ENCODE peak calls at places on chromosomes 1 and 21, in seven cellular contexts. One of them, this sample, is unnamed.

GRCh38 chr21:37237764-37238163 is 29.4 kb downstream of the VPS26C start:
- DNase-seq in thyroid gland: no peak
- DNase-seq in heart right ventricle: no peak
- DNase-seq in pancreas: no peak
- DNase-seq in tibial artery: no peak
- DNase-seq in HFF-Myc: no peak
- DNase-seq in HL-60: no peak
- DNase-seq in this sample: no peak

GRCh38 chr1:155174334-155175280 is 958 bp downstream of the TRIM46 start:
- DNase-seq in thyroid gland: no peak
- DNase-seq in tibial artery: no peak
- DNase-seq in HL-60: no peak
- DNase-seq in heart right ventricle: peak; percentile 3
- DNase-seq in pancreas: no peak
- DNase-seq in HFF-Myc: no peak
- DNase-seq in this sample: peak; percentile 30

GRCh38 chr1:65229754-65230339 is 79.5 kb upstream of the DNAJC6 start:
- DNase-seq in HL-60: no peak
- DNase-seq in heart right ventricle: no peak
- DNase-seq in pancreas: no peak
- DNase-seq in thyroid gland: no peak
- DNase-seq in tibial artery: no peak
- DNase-seq in HFF-Myc: no peak
- DNase-seq in this sample: no peak

GRCh38 chr1:208243851-208244583 is at the start of gene PLXNA2:
- DNase-seq in thyroid gland: peak; percentile 84
- DNase-seq in pancreas: peak; percentile 88
- DNase-seq in heart right ventricle: peak; percentile 87
- DNase-seq in tibial artery: peak; percentile 77
- DNase-seq in HFF-Myc: no peak
- DNase-seq in HL-60: peak; percentile 86
- DNase-seq in this sample: peak; percentile 54

GRCh38 chr1:110255388-110255787 is 45.3 kb downstream of the KCNC4 start:
- DNase-seq in tibial artery: no peak
- DNase-seq in HFF-Myc: no peak
- DNase-seq in thyroid gland: no peak
- DNase-seq in pancreas: no peak
- DNase-seq in HL-60: peak; percentile 33
- DNase-seq in heart right ventricle: no peak
- DNase-seq in this sample: peak; percentile 64

GRCh38 chr21:37368536-37369279 is 2.1 kb downstream of the DYRK1A start:
- DNase-seq in HFF-Myc: no peak
- DNase-seq in HL-60: no peak
- DNase-seq in pancreas: peak; percentile 28
- DNase-seq in thyroid gland: no peak
- DNase-seq in tibial artery: no peak
- DNase-seq in heart right ventricle: no peak
- DNase-seq in this sample: peak; percentile 22

GRCh38 chr1:220374449-220374848 is 102.2 kb upstream of the RAB3GAP2 start:
- DNase-seq in pancreas: no peak
- DNase-seq in tibial artery: no peak
- DNase-seq in thyroid gland: no peak
- DNase-seq in HL-60: no peak
- DNase-seq in heart right ventricle: no peak
- DNase-seq in HFF-Myc: no peak
- DNase-seq in this sample: no peak

GRCh38 chr21:16323586-16323985 is 593.8 kb downstream of the USP25 start:
- DNase-seq in HL-60: no peak
- DNase-seq in tibial artery: no peak
- DNase-seq in HFF-Myc: no peak
- DNase-seq in heart right ventricle: no peak
- DNase-seq in thyroid gland: no peak
- DNase-seq in pancreas: no peak
- DNase-seq in this sample: no peak

GRCh38 chr1:236322566-236323409 is 41.0 kb upstream of the ERO1B start:
- DNase-seq in heart right ventricle: no peak
- DNase-seq in thyroid gland: no peak
- DNase-seq in tibial artery: no peak
- DNase-seq in HL-60: no peak
- DNase-seq in HFF-Myc: no peak
- DNase-seq in pancreas: no peak
- DNase-seq in this sample: no peak

GRCh38 chr1:158007949-158008386 is 14.5 kb downstream of the KIRREL1 start:
- DNase-seq in tibial artery: no peak
- DNase-seq in HL-60: no peak
- DNase-seq in heart right ventricle: no peak
- DNase-seq in thyroid gland: no peak
- DNase-seq in pancreas: no peak
- DNase-seq in HFF-Myc: no peak
- DNase-seq in this sample: no peak

GRCh38 chr1:67687198-67687545 is 2.2 kb downstream of the GADD45A start:
- DNase-seq in HFF-Myc: no peak
- DNase-seq in heart right ventricle: no peak
- DNase-seq in tibial artery: no peak
- DNase-seq in thyroid gland: no peak
- DNase-seq in HL-60: no peak
- DNase-seq in pancreas: no peak
- DNase-seq in this sample: peak; percentile 52

GRCh38 chr1:247415423-247416361 is at the start of gene NLRP3:
- DNase-seq in HFF-Myc: no peak
- DNase-seq in heart right ventricle: peak; percentile 25
- DNase-seq in pancreas: no peak
- DNase-seq in tibial artery: peak; percentile 49
- DNase-seq in HL-60: peak; percentile 82
- DNase-seq in thyroid gland: no peak
- DNase-seq in this sample: peak; percentile 13

GRCh38 chr1:98723574-98723973 is 62.1 kb downstream of the SNX7 start:
- DNase-seq in heart right ventricle: no peak
- DNase-seq in thyroid gland: no peak
- DNase-seq in tibial artery: no peak
- DNase-seq in HFF-Myc: no peak
- DNase-seq in HL-60: no peak
- DNase-seq in pancreas: no peak
- DNase-seq in this sample: no peak

GRCh38 chr1:22166439-22166838 is 23.5 kb upstream of the WNT4 start:
- DNase-seq in tibial artery: no peak
- DNase-seq in thyroid gland: no peak
- DNase-seq in pancreas: no peak
- DNase-seq in heart right ventricle: no peak
- DNase-seq in HL-60: no peak
- DNase-seq in HFF-Myc: no peak
- DNase-seq in this sample: peak; percentile 38

GRCh38 chr1:33005117-33005811 is 31.4 kb downstream of the AK2 start:
- DNase-seq in HFF-Myc: no peak
- DNase-seq in heart right ventricle: no peak
- DNase-seq in pancreas: no peak
- DNase-seq in tibial artery: no peak
- DNase-seq in HL-60: no peak
- DNase-seq in thyroid gland: no peak
- DNase-seq in this sample: no peak

GRCh38 chr1:28822779-28823178 is 10.8 kb downstream of the OPRD1 start:
- DNase-seq in pancreas: no peak
- DNase-seq in HFF-Myc: no peak
- DNase-seq in heart right ventricle: no peak
- DNase-seq in tibial artery: no peak
- DNase-seq in HL-60: no peak
- DNase-seq in thyroid gland: no peak
- DNase-seq in this sample: no peak

GRCh38 chr1:214361636-214362035 is 80.7 kb downstream of the SMYD2 start:
- DNase-seq in HL-60: no peak
- DNase-seq in heart right ventricle: no peak
- DNase-seq in tibial artery: no peak
- DNase-seq in pancreas: no peak
- DNase-seq in HFF-Myc: no peak
- DNase-seq in thyroid gland: no peak
- DNase-seq in this sample: no peak

GRCh38 chr1:225766967-225767413 is 10.6 kb upstream of the SRP9 start:
- DNase-seq in heart right ventricle: peak; percentile 65
- DNase-seq in HFF-Myc: peak; percentile 90
- DNase-seq in tibial artery: peak; percentile 56
- DNase-seq in thyroid gland: no peak
- DNase-seq in HL-60: no peak
- DNase-seq in pancreas: no peak
- DNase-seq in this sample: no peak

GRCh38 chr1:229135773-229136172 is 135.1 kb upstream of the RAB4A start:
- DNase-seq in HL-60: no peak
- DNase-seq in HFF-Myc: no peak
- DNase-seq in heart right ventricle: no peak
- DNase-seq in thyroid gland: no peak
- DNase-seq in tibial artery: no peak
- DNase-seq in pancreas: no peak
- DNase-seq in this sample: no peak

GRCh38 chr21:18725653-18726052 is 322.1 kb upstream of the TMPRSS15 start:
- DNase-seq in HL-60: no peak
- DNase-seq in thyroid gland: no peak
- DNase-seq in pancreas: no peak
- DNase-seq in HFF-Myc: no peak
- DNase-seq in heart right ventricle: no peak
- DNase-seq in tibial artery: no peak
- DNase-seq in this sample: no peak

GRCh38 chr1:67716800-67717199 is 31.8 kb downstream of the GADD45A start:
- DNase-seq in tibial artery: peak; percentile 44
- DNase-seq in pancreas: peak; percentile 42
- DNase-seq in heart right ventricle: no peak
- DNase-seq in HL-60: no peak
- DNase-seq in thyroid gland: peak; percentile 60
- DNase-seq in HFF-Myc: no peak
- DNase-seq in this sample: no peak

GRCh38 chr1:99198377-99198776 is 65.9 kb upstream of the PLPPR4 start:
- DNase-seq in HL-60: no peak
- DNase-seq in HFF-Myc: no peak
- DNase-seq in tibial artery: no peak
- DNase-seq in heart right ventricle: no peak
- DNase-seq in thyroid gland: no peak
- DNase-seq in pancreas: no peak
- DNase-seq in this sample: no peak

GRCh38 chr1:93288558-93288957 is 57.1 kb upstream of the DR1 start:
- DNase-seq in HL-60: no peak
- DNase-seq in HFF-Myc: peak; percentile 5
- DNase-seq in thyroid gland: peak; percentile 42
- DNase-seq in tibial artery: no peak
- DNase-seq in pancreas: no peak
- DNase-seq in heart right ventricle: no peak
- DNase-seq in this sample: no peak
- H3K4me3 ChIP-seq in HL-60: no peak overlapping the region
- H3K4me3 ChIP-seq in HFF-Myc: no peak overlapping the region
- H3K4me3 ChIP-seq in thyroid gland: no peak overlapping the region
- H3K4me3 ChIP-seq in tibial artery: no peak overlapping the region
- H3K4me3 ChIP-seq in pancreas: no peak overlapping the region
- H3K4me3 ChIP-seq in heart right ventricle: no peak overlapping the region
- H3K4me3 ChIP-seq in this sample: no peak overlapping the region

GRCh38 chr1:109201123-109201703 is 12.5 kb upstream of the SARS1 start:
- DNase-seq in HFF-Myc: peak; percentile 51
- DNase-seq in pancreas: no peak
- DNase-seq in tibial artery: no peak
- DNase-seq in HL-60: peak; percentile 35
- DNase-seq in heart right ventricle: no peak
- DNase-seq in thyroid gland: peak; percentile 49
- DNase-seq in this sample: peak; percentile 39
- TF ChIP-seq CTCF in HFF-Myc: peak; percentile 84
- TF ChIP-seq CTCF in pancreas: no peak
- TF ChIP-seq CTCF in tibial artery: peak; percentile 12
- TF ChIP-seq CTCF in HL-60: no peak
- TF ChIP-seq CTCF in heart right ventricle: peak; percentile 29
- TF ChIP-seq CTCF in thyroid gland: no peak
- TF ChIP-seq CTCF in this sample: peak; percentile 47

DNA sequence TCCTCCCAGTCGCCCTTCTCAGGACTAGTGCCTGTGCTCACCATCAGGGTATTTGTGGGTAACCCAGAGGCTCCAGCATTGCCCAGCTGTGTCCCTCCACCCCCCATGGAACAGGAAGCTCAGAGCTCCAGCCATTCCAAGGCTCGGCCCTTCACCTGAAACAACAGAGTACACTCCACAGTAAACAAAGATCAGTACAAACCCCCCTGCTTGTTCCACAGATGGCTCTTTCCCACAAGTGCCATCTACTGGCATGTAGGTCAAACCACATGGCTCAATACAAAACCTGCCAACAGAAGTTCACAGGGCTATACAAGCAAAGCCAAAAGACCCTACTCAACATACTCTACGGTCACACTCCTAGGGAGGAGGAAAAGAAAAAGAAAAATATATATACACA is 258.7 kb downstream of the AGBL4 start:
- DNase-seq in HFF-Myc: no peak
- DNase-seq in heart right ventricle: no peak
- DNase-seq in tibial artery: no peak
- DNase-seq in pancreas: peak; percentile 63
- DNase-seq in HL-60: no peak
- DNase-seq in thyroid gland: peak; percentile 21
- DNase-seq in this sample: no peak
- H3K4me3 ChIP-seq in HFF-Myc: no peak overlapping the region
- H3K4me3 ChIP-seq in heart right ventricle: no peak overlapping the region
- H3K4me3 ChIP-seq in tibial artery: no peak overlapping the region
- H3K4me3 ChIP-seq in pancreas: no peak overlapping the region
- H3K4me3 ChIP-seq in HL-60: no peak overlapping the region
- H3K4me3 ChIP-seq in thyroid gland: no peak overlapping the region
- H3K4me3 ChIP-seq in this sample: no peak overlapping the region

GRCh38 chr1:89276690-89277089 is 4.0 kb upstream of the GBP5 start:
- DNase-seq in thyroid gland: no peak
- DNase-seq in heart right ventricle: no peak
- DNase-seq in tibial artery: no peak
- DNase-seq in pancreas: no peak
- DNase-seq in HFF-Myc: no peak
- DNase-seq in HL-60: no peak
- DNase-seq in this sample: peak; percentile 22
- TF ChIP-seq CTCF in thyroid gland: no peak
- TF ChIP-seq CTCF in heart right ventricle: no peak
- TF ChIP-seq CTCF in tibial artery: no peak
- TF ChIP-seq CTCF in pancreas: no peak
- TF ChIP-seq CTCF in HFF-Myc: no peak
- TF ChIP-seq CTCF in HL-60: no peak
- TF ChIP-seq CTCF in this sample: peak; percentile 16

GRCh38 chr1:5992814-5993552 is 758 bp upstream of the NPHP4 start:
- DNase-seq in HL-60: peak; percentile 12
- DNase-seq in tibial artery: no peak
- DNase-seq in heart right ventricle: no peak
- DNase-seq in pancreas: no peak
- DNase-seq in thyroid gland: no peak
- DNase-seq in HFF-Myc: no peak
- DNase-seq in this sample: peak; percentile 32

GRCh38 chr1:5995871-5996630 is 3.8 kb upstream of the NPHP4 start:
- DNase-seq in heart right ventricle: no peak
- DNase-seq in HL-60: no peak
- DNase-seq in pancreas: no peak
- DNase-seq in HFF-Myc: no peak
- DNase-seq in thyroid gland: no peak
- DNase-seq in tibial artery: no peak
- DNase-seq in this sample: no peak

GRCh38 chr1:5996641-5997270 is 4.5 kb upstream of the NPHP4 start:
- DNase-seq in pancreas: no peak
- DNase-seq in HL-60: no peak
- DNase-seq in thyroid gland: no peak
- DNase-seq in heart right ventricle: no peak
- DNase-seq in tibial artery: no peak
- DNase-seq in HFF-Myc: no peak
- DNase-seq in this sample: no peak

GRCh38 chr1:5993553-5994510 is 1.6 kb upstream of the NPHP4 start:
- DNase-seq in pancreas: no peak
- DNase-seq in HL-60: peak; percentile 55
- DNase-seq in heart right ventricle: no peak
- DNase-seq in tibial artery: no peak
- DNase-seq in HFF-Myc: no peak
- DNase-seq in thyroid gland: no peak
- DNase-seq in this sample: peak; percentile 44

GRCh38 chr1:5994713-5995621 is 2.7 kb upstream of the NPHP4 start:
- DNase-seq in thyroid gland: no peak
- DNase-seq in HFF-Myc: no peak
- DNase-seq in tibial artery: no peak
- DNase-seq in HL-60: no peak
- DNase-seq in pancreas: no peak
- DNase-seq in heart right ventricle: no peak
- DNase-seq in this sample: peak; percentile 79
- H3K4me3 ChIP-seq in thyroid gland: no peak overlapping the region
- H3K4me3 ChIP-seq in HFF-Myc: no peak overlapping the region
- H3K4me3 ChIP-seq in tibial artery: no peak overlapping the region
- H3K4me3 ChIP-seq in HL-60: no peak overlapping the region
- H3K4me3 ChIP-seq in pancreas: no peak overlapping the region
- H3K4me3 ChIP-seq in heart right ventricle: no peak overlapping the region
- H3K4me3 ChIP-seq in this sample: peak overlapping the region; percentile 60